ENCODE peak calls at places on chromosomes 2 and 18, in five cellular contexts. P is lung; L is HL-60; Q is RWPE2; Z is CD8-positive, alpha-beta T cell. X is an unnamed sample.

GRCh38 chr2:74186038-74186437 is 7.4 kb upstream of the MOB1A start:
- DNase-seq in P (peak; percentile 55), Q (no peak), L (peak; percentile 98), Z (no peak), X (no peak)

GRCh38 chr2:116980354-116980753 is 834.1 kb upstream of the DDX18 start:
- DNase-seq in Q (no peak), L (no peak), P (no peak), Z (no peak), X (no peak)

GRCh38 chr2:174138161-174138560 is 110.2 kb downstream of the OLA1 start:
- DNase-seq in L (no peak), Q (no peak), P (no peak), Z (no peak), X (no peak)

GRCh38 chr2:205448189-205448588 is 234.1 kb upstream of the NRP2 start:
- DNase-seq in P (no peak), Q (no peak), Z (no peak), L (no peak), X (no peak)

GRCh38 chr2:11024010-11024615 is 112.4 kb downstream of the KCNF1 start:
- DNase-seq in Z (no peak), L (no peak), P (no peak), Q (no peak), X (no peak)

GRCh38 chr2:155382781-155383180 is 684.3 kb downstream of the KCNJ3 start:
- DNase-seq in P (no peak), L (no peak), Z (no peak), Q (no peak), X (no peak)

GRCh38 chr2:152376968-152377367 is 42.0 kb downstream of the FMNL2 start:
- DNase-seq in Q (no peak), P (no peak), L (no peak), Z (no peak), X (no peak)

GRCh38 chr2:204434660-204435462 is 110.4 kb upstream of the PARD3B start:
- DNase-seq in P (no peak), L (no peak), Z (no peak), Q (no peak), X (no peak)

GRCh38 chr2:113872201-113872600 is 17.7 kb upstream of the ACTR3 start:
- DNase-seq in Z (no peak), Q (no peak), P (no peak), L (no peak), X (no peak)

GRCh38 chr2:238256594-238257104 is 16.8 kb upstream of the HES6 start:
- DNase-seq in L (peak; percentile 70), P (peak; percentile 88), Q (peak; percentile 88), Z (peak; percentile 72), X (peak; percentile 84)

GRCh38 chr2:82834893-82835292 is 1624.2 kb downstream of the SUCLG1 start:
- DNase-seq in P (no peak), L (no peak), Z (no peak), Q (no peak), X (no peak)

GRCh38 chr2:165758276-165758675 is 35.8 kb downstream of the GALNT3 start:
- DNase-seq in Q (no peak), Z (no peak), L (no peak), P (no peak), X (no peak)

GRCh38 chr2:164260506-164260905 is 360.8 kb downstream of the GRB14 start:
- DNase-seq in L (peak; percentile 2), P (no peak), Q (no peak), Z (no peak), X (no peak)

GRCh38 chr2:159996792-159997546 is 65.4 kb downstream of the PLA2R1 start:
- DNase-seq in Z (no peak), Q (no peak), L (no peak), P (no peak), X (no peak)

GRCh38 chr2:140580799-140581198 is 1550.0 kb downstream of the LRP1B start:
- DNase-seq in Z (no peak), P (no peak), L (no peak), Q (no peak), X (no peak)

GRCh38 chr2:176766005-176766404 is 446.6 kb upstream of the HNRNPA3 start:
- DNase-seq in P (no peak), Z (no peak), L (no peak), Q (no peak), X (no peak)
- TF ChIP-seq CTCF in P (no peak), Z (no peak), L (no peak), Q (no peak), X (no peak)

DNA sequence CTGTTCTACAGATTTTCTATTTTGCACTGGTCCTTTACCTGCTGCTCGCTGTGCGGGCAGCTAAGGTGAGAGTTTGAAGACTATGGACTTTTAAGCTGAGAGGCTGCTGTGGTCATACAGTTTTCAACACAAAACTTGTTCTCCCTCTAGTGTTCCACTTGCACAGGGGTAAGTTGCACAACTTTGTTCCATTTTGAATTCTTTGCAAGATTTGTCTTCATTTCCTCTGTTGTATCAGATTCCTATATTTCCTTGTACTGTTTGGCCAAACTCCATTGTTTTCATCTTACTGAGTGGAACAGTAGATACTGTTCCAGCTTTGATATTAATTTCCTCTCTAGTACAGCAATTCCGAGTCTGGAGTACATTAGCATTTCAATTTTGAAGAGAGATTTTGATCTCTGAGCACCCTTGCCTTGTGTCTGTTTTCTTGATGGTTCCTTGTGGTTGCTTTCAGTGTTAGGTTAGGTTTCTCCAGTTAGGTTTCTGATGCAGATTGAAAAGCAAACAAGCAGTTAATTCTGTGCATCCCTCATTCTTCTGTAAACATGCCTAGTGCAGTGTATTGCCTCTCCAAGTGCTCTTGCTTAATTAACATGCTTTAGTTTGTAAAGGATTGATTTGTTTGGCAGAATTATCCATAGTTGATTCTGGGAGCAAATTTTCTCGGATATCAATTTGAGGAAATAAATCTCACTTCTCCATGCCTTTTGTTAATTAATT is 188.8 kb downstream of the PTPRM start:
- DNase-seq in L (no peak), Z (no peak), Q (no peak), P (no peak), X (no peak)
- TF ChIP-seq CTCF in L (no peak), Z (no peak), Q (no peak), P (no peak), X (peak; percentile 33)

GRCh38 chr2:184174493-184175112 is 423.7 kb upstream of the ZNF804A start:
- DNase-seq in Z (no peak), P (no peak), Q (no peak), L (no peak), X (no peak)
- TF ChIP-seq CTCF in Z (no peak), P (no peak), Q (no peak), L (no peak), X (no peak)

GRCh38 chr18:76803413-76803812 is 18.9 kb upstream of the ZNF236 start:
- DNase-seq in Q (no peak), L (no peak), Z (no peak), P (no peak), X (no peak)

GRCh38 chr18:76806301-76806700 is 16.1 kb upstream of the ZNF236 start:
- DNase-seq in P (no peak), Z (no peak), L (no peak), Q (peak; percentile 88), X (no peak)

GRCh38 chr18:76808561-76808960 is 13.8 kb upstream of the ZNF236 start:
- DNase-seq in P (no peak), Z (no peak), L (no peak), Q (no peak), X (no peak)

GRCh38 chr18:76803814-76804213 is 18.5 kb upstream of the ZNF236 start:
- DNase-seq in Z (peak; percentile 75), P (peak; percentile 68), L (peak; percentile 29), Q (no peak), X (peak; percentile 24)

DNA sequence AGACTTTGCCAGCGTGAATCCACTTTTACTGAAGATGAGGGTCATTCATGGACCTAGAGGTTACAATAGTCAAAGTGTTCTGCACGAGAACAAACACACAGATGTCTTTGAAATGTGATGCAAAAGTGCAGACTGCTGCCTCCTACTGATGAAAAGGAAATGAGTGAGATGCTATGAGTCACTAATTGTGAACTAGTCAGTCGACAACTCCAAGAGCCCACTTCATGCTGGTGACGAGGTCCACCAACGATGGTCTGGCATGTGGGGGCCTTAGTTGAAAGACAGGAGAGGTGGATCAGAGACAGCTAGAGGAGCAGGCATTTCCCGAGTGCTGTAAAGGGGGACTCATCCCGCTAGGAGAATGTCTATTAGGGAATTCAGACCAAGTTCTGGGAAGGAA is 17.1 kb upstream of the ZNF236 start:
- DNase-seq in L (peak; percentile 42), Z (no peak), P (no peak), Q (no peak), X (no peak)
- TF ChIP-seq CTCF in L (peak; percentile 16), Z (no peak), P (no peak), Q (no peak), X (no peak)

GRCh38 chr18:62802523-62802922 is 87.2 kb downstream of the PHLPP1 start:
- DNase-seq in L (no peak), Z (no peak), P (no peak), Q (no peak), X (no peak)
- TF ChIP-seq CTCF in L (no peak), Z (no peak), P (no peak), Q (peak; percentile 43), X (no peak)

GRCh38 chr2:199602271-199602895 is 144.6 kb upstream of the SATB2 start:
- DNase-seq in L (no peak), Q (no peak), P (no peak), Z (no peak), X (no peak)
- TF ChIP-seq CTCF in L (no peak), Q (no peak), P (no peak), Z (no peak), X (peak; percentile 20)

DNA sequence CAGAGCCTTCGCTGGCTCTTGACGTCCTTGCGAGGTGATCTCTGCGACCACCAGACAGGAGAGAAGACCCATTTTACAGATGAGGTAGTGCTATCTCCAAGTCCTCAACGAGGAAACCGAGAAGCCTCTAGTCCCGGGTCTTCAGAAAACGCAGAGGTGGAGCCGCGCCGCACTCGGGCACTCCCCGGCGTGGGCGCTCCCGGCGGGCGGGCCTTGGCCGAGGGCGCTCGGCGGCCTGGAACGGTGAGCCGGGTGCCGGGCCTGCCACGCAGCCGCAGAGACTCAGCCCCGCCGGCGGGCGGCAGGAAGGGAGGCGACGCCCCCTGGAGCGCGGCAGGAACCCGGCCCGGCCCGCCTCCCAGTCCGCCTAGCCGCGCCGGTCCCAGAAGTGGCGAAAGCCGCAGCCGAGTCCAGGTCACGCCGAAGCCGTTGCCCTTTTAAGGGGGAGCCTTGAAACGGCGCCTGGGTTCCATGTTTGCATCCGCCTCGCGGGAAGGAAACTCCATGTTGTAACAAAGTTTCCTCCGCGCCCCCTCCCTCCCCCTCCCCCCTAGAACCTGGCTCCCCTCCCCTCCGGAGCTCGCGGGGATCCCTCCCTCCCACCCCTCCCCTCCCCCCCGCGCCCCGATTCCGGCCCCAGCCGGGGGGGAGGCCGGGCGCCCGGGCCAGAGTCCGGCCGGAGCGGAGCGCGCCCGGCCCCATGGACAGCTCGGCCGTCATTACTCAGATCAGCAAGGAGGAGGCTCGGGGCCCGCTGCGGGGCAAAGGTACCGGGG is at the start of gene CTDSP1:
- DNase-seq in P (peak; percentile 97), Q (peak; percentile 93), L (peak; percentile 91), Z (peak; percentile 90), X (peak; percentile 86)
- TF ChIP-seq CTCF in P (peak; percentile 2), Q (peak; percentile 12), L (no peak), Z (no peak), X (peak; percentile 21)

X was measured in progenitor cell of endocrine pancreas.